ENCODE peak calls at places on chromosome 16, in four cellular contexts. One of them, this sample, is unnamed.

GRCh38 chr16:3188925-3189825 is 1.2 kb downstream of the OR1F1 start:
- DNase-seq in endothelial cell of umbilical vein: peak
- DNase-seq in AG10803: peak
- DNase-seq in IMR-90: peak
- DNase-seq in this sample: peak

GRCh38 chr16:88779406-88780099 is 5.5 kb downstream of the PIEZO1 start:
- DNase-seq in endothelial cell of umbilical vein: no peak
- DNase-seq in AG10803: no peak
- DNase-seq in IMR-90: no peak
- DNase-seq in this sample: no peak

GRCh38 chr16:46996391-46996790 is 22.9 kb upstream of the DNAJA2 start:
- DNase-seq in endothelial cell of umbilical vein: no peak
- DNase-seq in AG10803: no peak
- DNase-seq in IMR-90: no peak
- DNase-seq in this sample: peak

GRCh38 chr16:46932802-46933201 is 40.7 kb downstream of the DNAJA2 start:
- DNase-seq in endothelial cell of umbilical vein: no peak
- DNase-seq in AG10803: no peak
- DNase-seq in IMR-90: no peak
- DNase-seq in this sample: no peak

GRCh38 chr16:2771496-2772402 is 5.3 kb downstream of the ELOB start:
- DNase-seq in endothelial cell of umbilical vein: no peak
- DNase-seq in AG10803: no peak
- DNase-seq in IMR-90: no peak
- DNase-seq in this sample: no peak

GRCh38 chr16:89153848-89154271 is 17.7 kb upstream of the CDH15 start:
- DNase-seq in endothelial cell of umbilical vein: no peak
- DNase-seq in AG10803: no peak
- DNase-seq in IMR-90: no peak
- DNase-seq in this sample: no peak

GRCh38 chr16:15913046-15913698 is 24.8 kb upstream of the CEP20 start:
- DNase-seq in endothelial cell of umbilical vein: no peak
- DNase-seq in AG10803: no peak
- DNase-seq in IMR-90: no peak
- DNase-seq in this sample: no peak

GRCh38 chr16:50395763-50396710 is 27.2 kb upstream of the BRD7 start:
- DNase-seq in endothelial cell of umbilical vein: no peak
- DNase-seq in AG10803: no peak
- DNase-seq in IMR-90: no peak
- DNase-seq in this sample: no peak

GRCh38 chr16:84893467-84893848 is 73.7 kb downstream of the CRISPLD2 start:
- DNase-seq in endothelial cell of umbilical vein: no peak
- DNase-seq in AG10803: no peak
- DNase-seq in IMR-90: no peak
- DNase-seq in this sample: no peak
- H3K4me3 ChIP-seq in endothelial cell of umbilical vein: no peak
- H3K4me3 ChIP-seq in AG10803: no peak
- H3K4me3 ChIP-seq in IMR-90: no peak
- H3K4me3 ChIP-seq in this sample: no peak

GRCh38 chr16:81740163-81740562 is 38.9 kb upstream of the PLCG2 start:
- DNase-seq in endothelial cell of umbilical vein: no peak
- DNase-seq in AG10803: no peak
- DNase-seq in IMR-90: no peak
- DNase-seq in this sample: no peak
- H3K4me3 ChIP-seq in endothelial cell of umbilical vein: no peak
- H3K4me3 ChIP-seq in AG10803: no peak
- H3K4me3 ChIP-seq in IMR-90: no peak
- H3K4me3 ChIP-seq in this sample: no peak

GRCh38 chr16:85029981-85030381 is 2.4 kb downstream of the KIAA0513 start:
- DNase-seq in endothelial cell of umbilical vein: no peak
- DNase-seq in AG10803: no peak
- DNase-seq in IMR-90: peak
- DNase-seq in this sample: no peak
- H3K4me3 ChIP-seq in endothelial cell of umbilical vein: no peak
- H3K4me3 ChIP-seq in AG10803: no peak
- H3K4me3 ChIP-seq in IMR-90: no peak
- H3K4me3 ChIP-seq in this sample: no peak

GRCh38 chr16:4324479-4324868 is 8.6 kb downstream of the GLIS2 start:
- DNase-seq in endothelial cell of umbilical vein: no peak
- DNase-seq in AG10803: no peak
- DNase-seq in IMR-90: no peak
- DNase-seq in this sample: no peak
- H3K4me3 ChIP-seq in endothelial cell of umbilical vein: no peak
- H3K4me3 ChIP-seq in AG10803: no peak
- H3K4me3 ChIP-seq in IMR-90: no peak
- H3K4me3 ChIP-seq in this sample: no peak

GRCh38 chr16:25690563-25691143 is 1.1 kb upstream of the HS3ST4 start:
- DNase-seq in endothelial cell of umbilical vein: no peak
- DNase-seq in AG10803: no peak
- DNase-seq in IMR-90: no peak
- DNase-seq in this sample: no peak

GRCh38 chr16:25692734-25693508 is 1.2 kb downstream of the HS3ST4 start:
- DNase-seq in endothelial cell of umbilical vein: no peak
- DNase-seq in AG10803: no peak
- DNase-seq in IMR-90: no peak
- DNase-seq in this sample: no peak

GRCh38 chr16:25691519-25692091 is at the start of gene HS3ST4:
- DNase-seq in endothelial cell of umbilical vein: no peak
- DNase-seq in AG10803: no peak
- DNase-seq in IMR-90: no peak
- DNase-seq in this sample: no peak

GRCh38 chr16:25692307-25692706 is 548 bp downstream of the HS3ST4 start:
- DNase-seq in endothelial cell of umbilical vein: no peak
- DNase-seq in AG10803: no peak
- DNase-seq in IMR-90: no peak
- DNase-seq in this sample: no peak

GRCh38 chr16:25693621-25694020 is 1.9 kb downstream of the HS3ST4 start:
- DNase-seq in endothelial cell of umbilical vein: no peak
- DNase-seq in AG10803: no peak
- DNase-seq in IMR-90: no peak
- DNase-seq in this sample: no peak
- H3K4me3 ChIP-seq in endothelial cell of umbilical vein: no peak
- H3K4me3 ChIP-seq in AG10803: no peak
- H3K4me3 ChIP-seq in IMR-90: no peak
- H3K4me3 ChIP-seq in this sample: no peak

GRCh38 chr16:56844056-56844455 is 21.0 kb upstream of the SLC12A3 start:
- DNase-seq in endothelial cell of umbilical vein: no peak
- DNase-seq in AG10803: no peak
- DNase-seq in IMR-90: no peak
- DNase-seq in this sample: no peak
- H3K4me3 ChIP-seq in endothelial cell of umbilical vein: no peak
- H3K4me3 ChIP-seq in AG10803: no peak
- H3K4me3 ChIP-seq in IMR-90: no peak
- H3K4me3 ChIP-seq in this sample: no peak